ENCODE peak calls at places on chromosomes 2 and 18, in five cellular contexts. One of them, this sample, is unnamed.

GRCh38 chr18:55500316-55501086 is 87.5 kb downstream of the TCF4 start:
- DNase-seq in RKO: peak
- DNase-seq in Karpas-422: no peak
- DNase-seq in NCI-H146: peak
- DNase-seq in fibroblast of the conjunctiva: peak
- DNase-seq in this sample: peak

GRCh38 chr18:50631831-50632285 is 72.0 kb downstream of the MAPK4 start:
- DNase-seq in NCI-H146: no peak
- DNase-seq in Karpas-422: no peak
- DNase-seq in RKO: no peak
- DNase-seq in fibroblast of the conjunctiva: no peak
- DNase-seq in this sample: no peak

GRCh38 chr2:42047488-42048317 is at the start of gene PKDCC:
- DNase-seq in NCI-H146: peak
- DNase-seq in RKO: peak
- DNase-seq in fibroblast of the conjunctiva: peak
- DNase-seq in Karpas-422: no peak
- DNase-seq in this sample: no peak

GRCh38 chr2:207113403-207113802 is 52.3 kb downstream of the KLF7 start:
- DNase-seq in NCI-H146: peak
- DNase-seq in Karpas-422: no peak
- DNase-seq in RKO: no peak
- DNase-seq in fibroblast of the conjunctiva: no peak
- DNase-seq in this sample: no peak

GRCh38 chr2:235095569-235095968 is 143.8 kb downstream of the SH3BP4 start:
- DNase-seq in Karpas-422: no peak
- DNase-seq in fibroblast of the conjunctiva: no peak
- DNase-seq in NCI-H146: no peak
- DNase-seq in RKO: no peak
- DNase-seq in this sample: no peak

GRCh38 chr2:172328103-172328835 is 99.1 kb upstream of the ITGA6 start:
- DNase-seq in fibroblast of the conjunctiva: no peak
- DNase-seq in Karpas-422: no peak
- DNase-seq in NCI-H146: no peak
- DNase-seq in RKO: no peak
- DNase-seq in this sample: no peak

GRCh38 chr2:20551231-20551944 is 99.5 kb downstream of the HS1BP3 start:
- DNase-seq in NCI-H146: no peak
- DNase-seq in fibroblast of the conjunctiva: no peak
- DNase-seq in RKO: no peak
- DNase-seq in Karpas-422: no peak
- DNase-seq in this sample: no peak

GRCh38 chr2:68251855-68252406 is 401 bp downstream of the PPP3R1 start:
- DNase-seq in NCI-H146: peak
- DNase-seq in Karpas-422: peak
- DNase-seq in fibroblast of the conjunctiva: no peak
- DNase-seq in RKO: peak
- DNase-seq in this sample: no peak

This sample was measured in retinal pigment epithelial cell.